ENCODE peak calls at places on chromosomes 4 and X, in five cellular contexts. E, L, U, I and B are unnamed samples.

GRCh38 chr4:677431-678293 is 3.3 kb downstream of the MYL5 start:
- DNase-seq in E (no peak), L (peak), U (peak), I (no peak), B (no peak)

GRCh38 chrX:104922206-104922621 is 298.3 kb downstream of the TEX13A start:
- DNase-seq in E (peak), L (peak), U (peak), I (peak), B (peak)

GRCh38 chrX:19616959-19617358 is 101.7 kb upstream of the MAP3K15 start:
- DNase-seq in E (no peak), L (no peak), U (no peak), I (no peak), B (no peak)

GRCh38 chr4:25900901-25901500 is 13.0 kb upstream of the SMIM20 start:
- DNase-seq in E (no peak), L (no peak), U (no peak), I (no peak), B (no peak)

GRCh38 chr4:15396157-15396800 is 31.6 kb upstream of the C1QTNF7 start:
- DNase-seq in E (peak), L (peak), U (peak), I (peak), B (peak)

GRCh38 chr4:52823478-52824092 is 38.5 kb upstream of the RASL11B start:
- DNase-seq in E (no peak), L (no peak), U (peak), I (no peak), B (no peak)

GRCh38 chr4:174041555-174042110 is 241.8 kb downstream of the FBXO8 start:
- DNase-seq in E (peak), L (no peak), U (no peak), I (no peak), B (no peak)

GRCh38 chr4:78818530-78818929 is 42.4 kb downstream of the BMP2K start:
- DNase-seq in E (no peak), L (no peak), U (no peak), I (no peak), B (no peak)

GRCh38 chr4:99762728-99763127 is 53.9 kb upstream of the DAPP1 start:
- DNase-seq in E (no peak), L (no peak), U (no peak), I (no peak), B (no peak)

GRCh38 chr4:143375326-143376073 is 38.8 kb downstream of the GAB1 start:
- DNase-seq in E (peak), L (no peak), U (peak), I (no peak), B (no peak)

GRCh38 chr4:113394730-113395530 is 345.5 kb downstream of the ANK2 start:
- DNase-seq in E (peak), L (peak), U (peak), I (peak), B (peak)

GRCh38 chr4:128700659-128701350 is 108.7 kb upstream of the JADE1 start:
- DNase-seq in E (no peak), L (no peak), U (no peak), I (no peak), B (no peak)

GRCh38 chr4:91758487-91758886 is 545.3 kb upstream of the GRID2 start:
- DNase-seq in E (no peak), L (no peak), U (no peak), I (no peak), B (no peak)

GRCh38 chr4:121738780-121739547 is 26.0 kb downstream of the SMIM43 start:
- DNase-seq in E (no peak), L (no peak), U (no peak), I (no peak), B (no peak)

GRCh38 chrX:16892504-16893362 is 22.6 kb upstream of the RBBP7 start:
- DNase-seq in E (peak), L (peak), U (peak), I (peak), B (peak)

GRCh38 chrX:111402378-111402777 is 9.6 kb downstream of the DCX start:
- DNase-seq in E (no peak), L (no peak), U (no peak), I (no peak), B (no peak)

GRCh38 chrX:136387951-136388502 is 87.3 kb downstream of the ADGRG4 start:
- DNase-seq in E (no peak), L (no peak), U (no peak), I (no peak), B (no peak)

GRCh38 chrX:129641941-129642340 is 12.8 kb downstream of the APLN start:
- DNase-seq in E (no peak), L (no peak), U (no peak), I (no peak), B (no peak)

GRCh38 chrX:154607370-154607769 is 11.7 kb downstream of the CTAG1B start:
- DNase-seq in E (no peak), L (no peak), U (no peak), I (no peak), B (no peak)

GRCh38 chr4:183407128-183407585 is 37.3 kb upstream of the CDKN2AIP start:
- DNase-seq in E (peak), L (peak), U (peak), I (peak), B (peak)

GRCh38 chrX:72685810-72686465 is 28.2 kb downstream of the PHKA1 start:
- DNase-seq in E (no peak), L (no peak), U (no peak), I (no peak), B (no peak)

GRCh38 chr4:95190751-95191436 is 357.9 kb downstream of the UNC5C start:
- DNase-seq in E (peak), L (no peak), U (no peak), I (no peak), B (no peak)

GRCh38 chr4:182643801-182644311 is 273.3 kb downstream of the DCTD start:
- DNase-seq in E (no peak), L (no peak), U (no peak), I (no peak), B (no peak)

GRCh38 chr4:88938138-88938537 is 118.8 kb downstream of the FAM13A start:
- DNase-seq in E (no peak), L (no peak), U (no peak), I (no peak), B (no peak)

GRCh38 chr4:82005153-82005552 is 368.6 kb downstream of the HNRNPD start:
- DNase-seq in E (no peak), L (no peak), U (no peak), I (no peak), B (no peak)

DNA sequence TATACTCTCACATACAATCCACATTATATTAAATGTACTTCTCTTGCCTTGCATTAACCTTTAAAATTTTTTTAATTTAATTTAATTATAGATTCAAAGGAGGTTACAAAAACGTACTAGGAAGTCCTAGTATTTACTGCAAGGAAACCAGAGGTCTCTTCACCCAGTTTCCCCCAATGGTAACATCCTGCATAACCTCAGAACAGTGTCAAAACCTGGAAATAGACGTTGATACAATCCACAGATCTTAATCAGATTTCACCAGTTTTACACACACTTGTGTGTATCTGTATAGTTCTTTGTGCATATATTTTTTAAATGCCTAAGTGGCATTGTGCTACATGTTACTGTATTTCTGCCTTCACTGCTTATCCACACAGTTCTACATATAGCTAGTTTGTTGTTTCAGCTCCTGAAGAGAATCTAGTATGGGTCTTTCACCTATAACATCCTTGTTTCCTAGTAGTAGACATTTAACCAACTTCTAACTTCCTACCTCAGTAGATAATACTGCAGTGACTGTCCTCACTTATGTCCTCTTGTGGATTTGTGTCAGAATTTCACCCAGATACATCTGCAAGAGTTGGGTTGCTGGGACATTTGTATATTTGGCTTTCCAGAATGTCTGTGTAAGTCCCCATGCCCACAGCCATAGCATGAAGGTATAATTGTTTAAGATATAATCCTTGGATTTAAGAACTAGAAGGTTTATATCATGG is 103.2 kb downstream of the NFKB1 start:
- DNase-seq in E (no peak), L (no peak), U (no peak), I (no peak), B (no peak)
- TF ChIP-seq CTCF in E (no peak), L (no peak), U (no peak), I (no peak), B (no peak)

GRCh38 chr4:47002593-47002992 is 9.2 kb upstream of the GABRA4 start:
- DNase-seq in E (no peak), L (no peak), U (no peak), I (no peak), B (no peak)
- TF ChIP-seq CTCF in E (peak), L (no peak), U (no peak), I (no peak), B (no peak)

GRCh38 chrX:7586126-7586525 is 256.8 kb upstream of the VCX start:
- DNase-seq in E (peak), L (no peak), U (no peak), I (no peak), B (peak)
- TF ChIP-seq CTCF in E (peak), L (no peak), U (no peak), I (peak), B (peak)

GRCh38 chr4:147924604-147925412 is 192.9 kb downstream of the ARHGAP10 start:
- DNase-seq in E (peak), L (peak), U (peak), I (no peak), B (no peak)
- TF ChIP-seq CTCF in E (peak), L (no peak), U (peak), I (no peak), B (peak)

GRCh38 chr4:137125011-137125410 is 407.3 kb downstream of the PCDH18 start:
- DNase-seq in E (no peak), L (no peak), U (no peak), I (no peak), B (no peak)

GRCh38 chr4:137122876-137123275 is 409.4 kb downstream of the PCDH18 start:
- DNase-seq in E (no peak), L (no peak), U (no peak), I (no peak), B (no peak)

GRCh38 chr4:137129471-137130244 is 402.6 kb downstream of the PCDH18 start:
- DNase-seq in E (no peak), L (no peak), U (no peak), I (no peak), B (no peak)

GRCh38 chr4:137124278-137124932 is 407.9 kb downstream of the PCDH18 start:
- DNase-seq in E (peak), L (no peak), U (no peak), I (no peak), B (peak)
- TF ChIP-seq CTCF in E (peak), L (no peak), U (no peak), I (no peak), B (no peak)

GRCh38 chrX:55451990-55452824 is at the start of gene MAGEH1:
- DNase-seq in E (peak), L (peak), U (peak), I (peak), B (peak)
- TF ChIP-seq CTCF in E (no peak), L (no peak), U (no peak), I (no peak), B (no peak)

DNA sequence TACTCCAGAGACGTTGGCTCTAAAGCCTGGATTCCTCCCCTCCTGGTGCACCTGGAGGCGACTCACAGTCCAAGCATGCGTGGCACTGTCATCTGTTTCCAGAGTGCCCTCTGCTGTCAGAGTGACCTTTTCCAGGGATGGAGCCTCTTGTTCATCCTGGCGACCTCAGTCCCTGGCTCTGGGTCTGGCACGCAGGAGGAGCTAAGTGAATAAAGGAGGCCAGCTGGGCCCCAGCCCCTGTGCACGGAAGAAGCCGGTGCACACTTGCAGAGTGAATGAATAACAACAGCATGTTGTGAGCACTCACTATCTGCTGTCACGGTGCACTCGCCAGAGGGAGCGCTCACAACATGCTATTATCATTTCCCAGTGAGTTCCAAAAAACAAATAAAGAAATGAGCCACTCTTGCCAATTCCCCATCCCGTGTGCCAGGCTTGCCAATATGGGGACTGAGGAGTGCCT is 27.8 kb upstream of the PSAPL1 start:
- DNase-seq in E (peak), L (peak), U (no peak), I (no peak), B (no peak)
- TF ChIP-seq CTCF in E (peak), L (no peak), U (no peak), I (no peak), B (no peak)

DNA sequence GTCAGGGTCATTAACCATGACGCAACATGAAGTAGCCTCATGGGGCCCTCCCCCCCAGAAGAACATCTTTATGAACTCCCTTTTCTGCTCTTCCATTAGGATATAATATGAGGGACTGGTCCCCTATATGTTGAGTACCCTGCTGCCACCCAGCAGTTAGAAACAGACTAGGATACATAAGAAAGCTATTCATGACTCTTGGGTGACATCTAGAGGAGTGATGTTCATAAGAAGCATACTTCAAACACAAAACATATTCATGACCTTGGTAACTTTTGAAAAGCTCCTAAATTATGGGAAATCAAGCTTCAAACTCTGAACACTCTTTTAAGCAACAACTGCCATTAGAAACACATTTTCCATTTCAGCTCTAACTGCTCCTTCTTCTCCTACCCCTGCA is 155.2 kb upstream of the SPIN4 start:
- DNase-seq in E (peak), L (no peak), U (no peak), I (no peak), B (no peak)
- TF ChIP-seq CTCF in E (peak), L (no peak), U (no peak), I (no peak), B (no peak)

GRCh38 chr4:122827258-122827887 is 742 bp downstream of the FGF2 start:
- DNase-seq in E (peak), L (peak), U (peak), I (peak), B (peak)
- TF ChIP-seq CTCF in E (peak), L (no peak), U (no peak), I (no peak), B (no peak)